ENCODE peak calls at places on chromosomes 3 and 15, in six cellular contexts. B, X, R, J, G and F are unnamed samples.

GRCh38 chr15:66565731-66566130 is at the start of gene LCTL:
- DNase-seq in B (peak), X (no peak), R (no peak), J (peak), G (no peak), F (no peak)

GRCh38 chr15:40498891-40499290 is 28.1 kb downstream of the CHST14 start:
- DNase-seq in B (no peak), X (no peak), R (no peak), J (no peak), G (no peak), F (no peak)

GRCh38 chr3:144018776-144019175 is 47.2 kb downstream of the DIPK2A start:
- DNase-seq in B (peak), X (no peak), R (no peak), J (peak), G (no peak), F (peak)

GRCh38 chr3:23915537-23916108 is 1.2 kb downstream of the NKIRAS1 start:
- DNase-seq in B (peak), X (no peak), R (no peak), J (no peak), G (peak), F (no peak)

GRCh38 chr3:84136425-84136824 is 822.4 kb upstream of the CADM2 start:
- DNase-seq in B (no peak), X (no peak), R (no peak), J (no peak), G (peak), F (no peak)

GRCh38 chr15:70318996-70319465 is 221.3 kb upstream of the TLE3 start:
- DNase-seq in B (peak), X (peak), R (peak), J (no peak), G (no peak), F (no peak)

GRCh38 chr3:133444071-133444774 is 44.4 kb downstream of the BFSP2 start:
- DNase-seq in B (no peak), X (peak), R (no peak), J (no peak), G (peak), F (no peak)

GRCh38 chr3:191499307-191500125 is 38.6 kb downstream of the PYDC2 start:
- DNase-seq in B (no peak), X (no peak), R (no peak), J (peak), G (peak), F (no peak)

GRCh38 chr15:74233373-74233772 is 2.8 kb upstream of the CCDC33 start:
- DNase-seq in B (no peak), X (no peak), R (no peak), J (no peak), G (no peak), F (no peak)

GRCh38 chr15:89845305-89845893 is 30.7 kb upstream of the ANPEP start:
- DNase-seq in B (peak), X (peak), R (no peak), J (peak), G (no peak), F (peak)

GRCh38 chr3:72397586-72397985 is 450.7 kb downstream of the SHQ1 start:
- DNase-seq in B (no peak), X (no peak), R (no peak), J (no peak), G (peak), F (no peak)

GRCh38 chr15:66839511-66840112 is 137.6 kb downstream of the SMAD6 start:
- DNase-seq in B (no peak), X (no peak), R (no peak), J (no peak), G (no peak), F (no peak)

GRCh38 chr3:158419820-158420653 is 151.0 kb upstream of the MLF1 start:
- DNase-seq in B (no peak), X (no peak), R (no peak), J (no peak), G (no peak), F (no peak)

GRCh38 chr3:148938931-148939330 is 52.4 kb upstream of the GYG1 start:
- DNase-seq in B (no peak), X (no peak), R (no peak), J (no peak), G (no peak), F (no peak)

GRCh38 chr3:46284981-46285683 is 42.9 kb downstream of the CCR3 start:
- DNase-seq in B (no peak), X (peak), R (no peak), J (no peak), G (no peak), F (no peak)

GRCh38 chr15:95793226-95793625 is 537.3 kb upstream of the NR2F2 start:
- DNase-seq in B (no peak), X (no peak), R (no peak), J (no peak), G (no peak), F (no peak)

GRCh38 chr3:128486692-128487537 is 6.1 kb downstream of the GATA2 start:
- DNase-seq in B (peak), X (no peak), R (no peak), J (no peak), G (peak), F (no peak)

GRCh38 chr3:121072128-121072527 is 164.1 kb downstream of the STXBP5L start:
- DNase-seq in B (no peak), X (no peak), R (no peak), J (no peak), G (peak), F (no peak)

GRCh38 chr15:70829366-70830166 is 24.4 kb downstream of the LARP6 start:
- DNase-seq in B (no peak), X (no peak), R (no peak), J (no peak), G (no peak), F (no peak)

GRCh38 chr15:43070249-43070648 is 35.6 kb downstream of the UBR1 start:
- DNase-seq in B (no peak), X (no peak), R (no peak), J (no peak), G (no peak), F (no peak)

GRCh38 chr3:86655096-86655495 is 335.9 kb downstream of the VGLL3 start:
- DNase-seq in B (no peak), X (no peak), R (no peak), J (no peak), G (no peak), F (no peak)

GRCh38 chr3:11019116-11019515 is 26.6 kb downstream of the SLC6A1 start:
- DNase-seq in B (no peak), X (no peak), R (no peak), J (no peak), G (no peak), F (no peak)

GRCh38 chr15:50628421-50628820 is 58.2 kb downstream of the TRPM7 start:
- DNase-seq in B (no peak), X (no peak), R (no peak), J (no peak), G (no peak), F (no peak)

GRCh38 chr15:40344217-40344616 is 3.5 kb upstream of the CCDC9B start:
- DNase-seq in B (no peak), X (no peak), R (no peak), J (no peak), G (no peak), F (no peak)

GRCh38 chr3:32278714-32279113 is 40.2 kb downstream of the CMTM8 start:
- DNase-seq in B (no peak), X (no peak), R (no peak), J (no peak), G (no peak), F (no peak)

GRCh38 chr3:129118745-129119144 is 2.9 kb downstream of the RAB43 start:
- DNase-seq in B (no peak), X (no peak), R (no peak), J (no peak), G (no peak), F (no peak)

GRCh38 chr3:140216249-140216648 is 281.3 kb downstream of the CLSTN2 start:
- DNase-seq in B (no peak), X (no peak), R (no peak), J (peak), G (peak), F (no peak)

GRCh38 chr3:141312359-141313090 is 55.8 kb upstream of the ZBTB38 start:
- DNase-seq in B (no peak), X (no peak), R (no peak), J (no peak), G (no peak), F (no peak)

GRCh38 chr15:54354341-54354740 is 376.1 kb downstream of the UNC13C start:
- DNase-seq in B (no peak), X (no peak), R (no peak), J (no peak), G (no peak), F (no peak)

GRCh38 chr3:185984203-185984602 is 46.4 kb upstream of the TRA2B start:
- DNase-seq in B (no peak), X (no peak), R (no peak), J (no peak), G (no peak), F (no peak)

GRCh38 chr3:39149059-39149455 is 4.3 kb downstream of the CSRNP1 start:
- DNase-seq in B (no peak), X (no peak), R (no peak), J (no peak), G (no peak), F (no peak)

GRCh38 chr15:39213385-39213840 is 367.5 kb upstream of the THBS1 start:
- DNase-seq in B (peak), X (peak), R (peak), J (no peak), G (no peak), F (peak)

GRCh38 chr15:39851505-39852082 is 68.5 kb downstream of the GPR176 start:
- DNase-seq in B (peak), X (no peak), R (no peak), J (no peak), G (no peak), F (no peak)

GRCh38 chr15:31309893-31310606 is 16.6 kb upstream of the KLF13 start:
- DNase-seq in B (no peak), X (no peak), R (peak), J (no peak), G (no peak), F (no peak)

GRCh38 chr3:27985369-27986035 is 255.9 kb upstream of the CMC1 start:
- DNase-seq in B (no peak), X (no peak), R (no peak), J (no peak), G (peak), F (no peak)

GRCh38 chr3:122416966-122417365 is 1.1 kb upstream of the WDR5B start:
- DNase-seq in B (peak), X (no peak), R (no peak), J (peak), G (no peak), F (no peak)

GRCh38 chr3:30751610-30752299 is 142.7 kb downstream of the GADL1 start:
- DNase-seq in B (peak), X (no peak), R (no peak), J (peak), G (peak), F (peak)